ENCODE peak calls at places on chromosomes 5 and 9, in seven cellular contexts. E, B, I, V, L, P and Q are unnamed samples.

GRCh38 chr5:154779105-154779504 is 23.9 kb downstream of the LARP1 start:
- DNase-seq in E (no peak), B (no peak), I (peak), V (no peak), L (peak), P (peak), Q (no peak)

GRCh38 chr5:136749016-136749415 is 383.7 kb upstream of the TRPC7 start:
- DNase-seq in E (no peak), B (no peak), I (no peak), V (no peak), L (no peak), P (no peak), Q (no peak)

GRCh38 chr9:110008663-110009062 is 199.3 kb downstream of the C9orf152 start:
- DNase-seq in E (no peak), B (no peak), I (no peak), V (no peak), L (no peak), P (no peak), Q (no peak)

GRCh38 chr9:14419302-14419937 is 105.5 kb upstream of the NFIB start:
- DNase-seq in E (no peak), B (no peak), I (no peak), V (no peak), L (no peak), P (no peak), Q (no peak)

GRCh38 chr9:91562412-91562811 is 138.8 kb upstream of the NFIL3 start:
- DNase-seq in E (no peak), B (no peak), I (peak), V (no peak), L (no peak), P (no peak), Q (no peak)

GRCh38 chr9:131417264-131418142 is 23.6 kb downstream of the PRRC2B start:
- DNase-seq in E (no peak), B (no peak), I (no peak), V (no peak), L (no peak), P (no peak), Q (no peak)

GRCh38 chr5:86737579-86737978 is 119.8 kb downstream of the COX7C start:
- DNase-seq in E (no peak), B (no peak), I (no peak), V (no peak), L (no peak), P (no peak), Q (no peak)

GRCh38 chr5:135561266-135561665 is 17.5 kb downstream of the CXCL14 start:
- DNase-seq in E (no peak), B (no peak), I (no peak), V (no peak), L (no peak), P (no peak), Q (no peak)

GRCh38 chr9:3018691-3019230 is 174.9 kb upstream of the PUM3 start:
- DNase-seq in E (no peak), B (no peak), I (no peak), V (no peak), L (no peak), P (no peak), Q (no peak)

GRCh38 chr9:21936161-21936560 is 58.0 kb downstream of the CDKN2A start:
- DNase-seq in E (no peak), B (no peak), I (no peak), V (no peak), L (no peak), P (no peak), Q (no peak)

GRCh38 chr9:34664281-34665108 is 2.0 kb upstream of the CCL27 start:
- DNase-seq in E (peak), B (peak), I (peak), V (peak), L (peak), P (peak), Q (peak)

GRCh38 chr5:171418316-171418981 is 998 bp upstream of the FGF18 start:
- DNase-seq in E (peak), B (peak), I (peak), V (no peak), L (peak), P (peak), Q (no peak)

GRCh38 chr9:78775211-78775610 is 478.3 kb downstream of the PSAT1 start:
- DNase-seq in E (no peak), B (no peak), I (no peak), V (no peak), L (no peak), P (no peak), Q (no peak)

GRCh38 chr5:176365663-176366574 is 632 bp downstream of the ARL10 start:
- DNase-seq in E (no peak), B (peak), I (peak), V (no peak), L (peak), P (no peak), Q (no peak)

GRCh38 chr9:34346873-34347799 is 17.8 kb downstream of the NUDT2 start:
- DNase-seq in E (no peak), B (no peak), I (no peak), V (no peak), L (no peak), P (no peak), Q (no peak)

GRCh38 chr5:57653636-57654290 is 171.2 kb upstream of the ACTBL2 start:
- DNase-seq in E (no peak), B (no peak), I (no peak), V (no peak), L (no peak), P (no peak), Q (no peak)

GRCh38 chr9:114484854-114485443 is 20.3 kb downstream of the WHRN start:
- DNase-seq in E (peak), B (no peak), I (peak), V (no peak), L (no peak), P (no peak), Q (no peak)

GRCh38 chr5:141841376-141841775 is 36.8 kb downstream of the PCDH1 start:
- DNase-seq in E (no peak), B (no peak), I (no peak), V (no peak), L (no peak), P (no peak), Q (no peak)

GRCh38 chr9:98173181-98173580 is 19.3 kb downstream of the CORO2A start:
- DNase-seq in E (no peak), B (no peak), I (no peak), V (no peak), L (no peak), P (no peak), Q (no peak)

GRCh38 chr9:131257266-131258025 is 18.9 kb downstream of the FAM78A start:
- DNase-seq in E (no peak), B (no peak), I (no peak), V (no peak), L (no peak), P (no peak), Q (no peak)

GRCh38 chr9:108746864-108747263 is 108.9 kb downstream of the ACTL7B start:
- DNase-seq in E (no peak), B (no peak), I (peak), V (no peak), L (no peak), P (no peak), Q (no peak)

GRCh38 chr5:179766021-179766725 is 27.6 kb upstream of the LTC4S start:
- DNase-seq in E (no peak), B (no peak), I (peak), V (no peak), L (no peak), P (no peak), Q (no peak)

GRCh38 chr5:95709967-95710650 is 21.0 kb upstream of the RHOBTB3 start:
- DNase-seq in E (no peak), B (peak), I (peak), V (no peak), L (no peak), P (no peak), Q (no peak)

GRCh38 chr5:171580506-171581265 is 161.2 kb downstream of the FGF18 start:
- DNase-seq in E (no peak), B (no peak), I (peak), V (no peak), L (no peak), P (no peak), Q (no peak)

GRCh38 chr9:18678846-18679245 is 204.9 kb downstream of the ADAMTSL1 start:
- DNase-seq in E (no peak), B (no peak), I (peak), V (no peak), L (no peak), P (no peak), Q (no peak)

GRCh38 chr5:513216-514100 is 10.8 kb downstream of the SLC9A3 start:
- DNase-seq in E (no peak), B (no peak), I (no peak), V (no peak), L (no peak), P (no peak), Q (no peak)